ENCODE peak calls at places on chromosomes 6 and 20, in four cellular contexts. X is CD4-positive, alpha-beta memory T cell; Z is CD8-positive, alpha-beta memory T cell; J is skeletal muscle cell. E is an unnamed sample.

GRCh38 chr6:122484760-122485159 is 13.2 kb upstream of the SERINC1 start:
- DNase-seq in X (no peak), Z (no peak), J (no peak), E (no peak)

GRCh38 chr6:42230320-42231034 is 12.8 kb upstream of the MRPS10 start:
- DNase-seq in X (no peak), Z (no peak), J (no peak), E (no peak)

GRCh38 chr20:43446361-43446879 is 11.3 kb upstream of the SRSF6 start:
- DNase-seq in X (no peak), Z (no peak), J (no peak), E (no peak)

GRCh38 chr20:53879048-53879684 is 191.2 kb downstream of the BCAS1 start:
- DNase-seq in X (no peak), Z (no peak), J (no peak), E (peak)

GRCh38 chr20:19081937-19082336 is 130.5 kb upstream of the SLC24A3 start:
- DNase-seq in X (no peak), Z (no peak), J (no peak), E (no peak)

GRCh38 chr6:162119349-162119748 is 608.2 kb downstream of the PRKN start:
- DNase-seq in X (no peak), Z (no peak), J (peak), E (peak)

GRCh38 chr20:35617397-35618031 is 1.9 kb downstream of the SPAG4 start:
- DNase-seq in X (peak), Z (peak), J (peak), E (no peak)

GRCh38 chr6:122726649-122727048 is 52.9 kb upstream of the FABP7 start:
- DNase-seq in X (no peak), Z (no peak), J (no peak), E (no peak)

GRCh38 chr6:33450434-33450833 is 3.9 kb upstream of the ZBTB9 start:
- DNase-seq in X (no peak), Z (no peak), J (no peak), E (no peak)

GRCh38 chr6:73290435-73290834 is 27.4 kb upstream of the KHDC1 start:
- DNase-seq in X (no peak), Z (no peak), J (no peak), E (no peak)

GRCh38 chr20:44642203-44643153 is 9.0 kb downstream of the ADA start:
- DNase-seq in X (peak), Z (peak), J (peak), E (peak)

GRCh38 chr6:26086214-26086613 is 1.0 kb upstream of the HFE start:
- DNase-seq in X (peak), Z (peak), J (no peak), E (no peak)

GRCh38 chr6:167210375-167211295 is 52.9 kb upstream of the GPR31 start:
- DNase-seq in X (no peak), Z (no peak), J (no peak), E (peak)

GRCh38 chr6:286681-287499 is 5.4 kb upstream of the DUSP22 start:
- DNase-seq in X (no peak), Z (no peak), J (no peak), E (no peak)

GRCh38 chr6:32153252-32153834 is 598 bp upstream of the PPT2 start:
- DNase-seq in X (no peak), Z (no peak), J (no peak), E (no peak)

GRCh38 chr6:165684333-165684732 is 21.3 kb upstream of the PDE10A start:
- DNase-seq in X (no peak), Z (no peak), J (no peak), E (no peak)

GRCh38 chr6:26173836-26174144 is 86.6 kb downstream of the HFE start:
- DNase-seq in X (no peak), Z (no peak), J (no peak), E (no peak)

GRCh38 chr6:18192026-18192425 is 36.8 kb downstream of the KDM1B start:
- DNase-seq in X (no peak), Z (no peak), J (no peak), E (no peak)

GRCh38 chr20:35885212-35885611 is 69.1 kb downstream of the SCAND1 start:
- DNase-seq in X (no peak), Z (no peak), J (no peak), E (no peak)

GRCh38 chr6:156816505-156816904 is 39.3 kb downstream of the ARID1B start:
- DNase-seq in X (no peak), Z (no peak), J (no peak), E (peak)

GRCh38 chr6:165877192-165877591 is 214.2 kb upstream of the PDE10A start:
- DNase-seq in X (no peak), Z (no peak), J (no peak), E (no peak)

GRCh38 chr6:169865346-169866139 is 114.1 kb downstream of the ERMARD start:
- DNase-seq in X (no peak), Z (no peak), J (no peak), E (no peak)

GRCh38 chr20:1761116-1761515 is 103.5 kb upstream of the SIRPG start:
- DNase-seq in X (no peak), Z (no peak), J (peak), E (no peak)